ENCODE peak calls at places on chromosome 11, in ten cellular contexts. R is neural crest cell; E is astrocyte of the spinal cord; C is GM20000; D is heart right ventricle; Y is HFFc6; I is GM13977; U is GM06990; A is CD8-positive, alpha-beta T cell; P is lower leg skin. B is an unnamed sample.

GRCh38 chr11:67638535-67639437 is 777 bp downstream of the TBX10 start:
- DNase-seq in R (no peak), E (no peak), C (no peak), D (no peak), Y (no peak), I (no peak), U (no peak), A (no peak), P (no peak), B (no peak)

GRCh38 chr11:9571766-9572120 is 1.7 kb upstream of the WEE1 start:
- DNase-seq in R (no peak), E (no peak), C (no peak), D (no peak), Y (no peak), I (no peak), U (no peak), A (no peak), P (no peak), B (no peak)

GRCh38 chr11:70901951-70902521 is 350.3 kb downstream of the SHANK2 start:
- DNase-seq in R (no peak), E (no peak), C (no peak), D (no peak), Y (no peak), I (no peak), U (no peak), A (no peak), P (no peak), B (no peak)

GRCh38 chr11:3683039-3683438 is 11.9 kb upstream of the CHRNA10 start:
- DNase-seq in R (no peak), E (no peak), C (no peak), D (peak; percentile 25), Y (no peak), I (no peak), U (no peak), A (no peak), P (no peak), B (no peak)

GRCh38 chr11:70763606-70764005 is 365.3 kb downstream of the CTTN start:
- DNase-seq in R (no peak), E (peak; percentile 20), C (no peak), D (no peak), Y (peak; percentile 36), I (no peak), U (no peak), A (no peak), P (no peak), B (no peak)

GRCh38 chr11:26344647-26345046 is 12.7 kb downstream of the ANO3 start:
- DNase-seq in R (no peak), E (peak; percentile 5), C (no peak), D (no peak), Y (no peak), I (no peak), U (no peak), A (no peak), P (no peak), B (no peak)

GRCh38 chr11:76787911-76788596 is 4.9 kb downstream of the TSKU start:
- DNase-seq in R (no peak), E (peak; percentile 48), C (no peak), D (no peak), Y (no peak), I (no peak), U (no peak), A (no peak), P (no peak), B (no peak)

GRCh38 chr11:44453871-44454270 is 111.6 kb upstream of the CD82 start:
- DNase-seq in R (no peak), E (no peak), C (no peak), D (no peak), Y (no peak), I (no peak), U (no peak), A (no peak), P (no peak), B (no peak)

GRCh38 chr11:65440831-65441499 is 18.4 kb downstream of the NEAT1 start:
- DNase-seq in R (no peak), E (peak; percentile 51), C (no peak), D (no peak), Y (no peak), I (no peak), U (peak; percentile 86), A (no peak), P (no peak), B (no peak)

GRCh38 chr11:11356842-11357241 is 3.8 kb upstream of the CSNK2A3 start:
- DNase-seq in R (no peak), E (no peak), C (no peak), D (no peak), Y (no peak), I (no peak), U (no peak), A (no peak), P (no peak), B (no peak)

GRCh38 chr11:73178681-73179080 is 36.6 kb upstream of the FCHSD2 start:
- DNase-seq in R (no peak), E (no peak), C (no peak), D (no peak), Y (no peak), I (no peak), U (no peak), A (no peak), P (no peak), B (no peak)

GRCh38 chr11:134861490-134862107 is 449.6 kb upstream of the B3GAT1 start:
- DNase-seq in R (no peak), E (no peak), C (no peak), D (no peak), Y (no peak), I (no peak), U (no peak), A (no peak), P (no peak), B (no peak)

GRCh38 chr11:117143390-117143789 is 697 bp upstream of the PAFAH1B2 start:
- DNase-seq in R (no peak), E (peak; percentile 65), C (peak; percentile 60), D (peak; percentile 30), Y (no peak), I (peak; percentile 56), U (no peak), A (no peak), P (peak; percentile 32), B (peak; percentile 46)

GRCh38 chr11:29934115-29934638 is 82.7 kb downstream of the KCNA4 start:
- DNase-seq in R (no peak), E (no peak), C (no peak), D (no peak), Y (no peak), I (no peak), U (no peak), A (no peak), P (no peak), B (no peak)

GRCh38 chr11:110044226-110044968 is 48.8 kb upstream of the ZC3H12C start:
- DNase-seq in R (no peak), E (no peak), C (no peak), D (no peak), Y (no peak), I (no peak), U (no peak), A (no peak), P (no peak), B (no peak)
- TF ChIP-seq CTCF in R (no peak), E (no peak), C (no peak), D (no peak), Y (no peak), I (no peak), U (no peak), A (no peak), P (no peak), B (no peak)

DNA sequence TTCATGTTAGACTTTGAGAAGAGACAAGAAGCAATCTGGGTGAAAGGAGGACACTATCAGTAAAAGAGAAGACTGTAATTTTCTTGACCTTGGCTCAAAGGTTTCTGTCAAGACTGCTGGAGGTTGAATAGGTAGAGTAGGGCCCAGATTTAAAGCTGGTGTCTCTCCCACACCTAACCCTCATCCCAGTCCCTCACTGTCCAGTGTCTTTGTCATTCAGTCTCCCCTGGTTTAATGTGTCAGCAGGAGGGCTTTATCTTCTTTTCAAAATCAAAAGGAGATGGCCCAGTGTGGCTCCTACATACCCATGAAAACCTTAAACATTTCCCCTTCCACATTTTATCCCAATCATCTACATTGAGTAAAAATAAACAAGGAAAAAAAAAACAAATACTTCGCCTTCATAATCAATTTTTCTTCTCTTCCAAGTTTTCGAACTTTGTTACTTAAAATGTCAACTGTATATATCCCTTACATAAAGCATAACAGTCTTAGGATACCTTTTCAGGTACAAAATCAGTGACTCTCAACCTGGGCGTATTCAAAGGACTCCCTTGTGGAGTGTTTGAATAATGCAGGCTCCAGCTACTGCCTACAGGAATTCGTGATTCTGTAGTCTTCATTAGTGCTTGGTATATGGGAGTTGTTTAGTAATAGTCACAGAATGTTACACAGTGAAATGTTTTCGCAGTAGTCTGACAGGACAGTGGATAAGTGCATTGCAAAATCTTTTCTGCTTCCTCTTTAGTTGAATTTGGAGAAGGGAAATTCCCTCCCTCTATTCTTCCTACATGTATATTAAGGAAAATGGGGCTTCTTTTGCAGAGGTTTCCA is 87.2 kb downstream of the FAT3 start:
- DNase-seq in R (no peak), E (no peak), C (no peak), D (no peak), Y (peak; percentile 27), I (no peak), U (no peak), A (no peak), P (no peak), B (no peak)
- TF ChIP-seq CTCF in R (peak; percentile 48), E (no peak), C (no peak), D (no peak), Y (peak; percentile 50), I (no peak), U (no peak), A (no peak), P (no peak), B (no peak)

GRCh38 chr11:68704887-68705286 is 20.5 kb downstream of the GAL start:
- DNase-seq in R (no peak), E (peak; percentile 2), C (no peak), D (no peak), Y (no peak), I (no peak), U (no peak), A (no peak), P (no peak), B (no peak)
- TF ChIP-seq CTCF in R (no peak), E (no peak), C (no peak), D (no peak), Y (no peak), I (no peak), U (no peak), A (no peak), P (no peak), B (no peak)

GRCh38 chr11:1308745-1309497 is 511 bp downstream of the TOLLIP start:
- DNase-seq in R (no peak), E (no peak), C (no peak), D (no peak), Y (no peak), I (no peak), U (peak; percentile 31), A (no peak), P (no peak), B (no peak)

GRCh38 chr11:1310772-1311468 is 1.5 kb upstream of the TOLLIP start:
- DNase-seq in R (no peak), E (no peak), C (peak; percentile 71), D (peak; percentile 22), Y (no peak), I (peak; percentile 41), U (peak; percentile 66), A (peak; percentile 59), P (no peak), B (peak; percentile 54)

GRCh38 chr11:1307998-1308744 is 1.3 kb downstream of the TOLLIP start:
- DNase-seq in R (no peak), E (peak; percentile 14), C (peak; percentile 15), D (peak; percentile 11), Y (no peak), I (peak; percentile 17), U (no peak), A (no peak), P (no peak), B (no peak)

GRCh38 chr11:1310315-1310687 is 869 bp upstream of the TOLLIP start:
- DNase-seq in R (no peak), E (peak; percentile 9), C (no peak), D (no peak), Y (no peak), I (no peak), U (no peak), A (no peak), P (no peak), B (no peak)

GRCh38 chr11:1309498-1310314 is at the start of gene TOLLIP:
- DNase-seq in R (peak; percentile 97), E (peak; percentile 89), C (peak; percentile 100), D (peak; percentile 98), Y (peak; percentile 89), I (peak; percentile 100), U (peak; percentile 94), A (peak; percentile 96), P (peak; percentile 92), B (peak; percentile 100)
- TF ChIP-seq CTCF in R (peak; percentile 31), E (peak; percentile 23), C (peak; percentile 18), D (peak; percentile 63), Y (no peak), I (peak; percentile 34), U (peak; percentile 40), A (no peak), P (no peak), B (peak; percentile 22)

B was measured in GM10248.